ENCODE peak calls at places on chromosomes 5 and 9, in five cellular contexts. E, R, C, D and P are unnamed samples.

GRCh38 chr5:112005533-112005926 is 248.5 kb upstream of the NREP start:
- DNase-seq in D (no peak), E (no peak), C (no peak), R (no peak), P (peak)

GRCh38 chr5:90477073-90477472 is 2.4 kb downstream of the POLR3G start:
- DNase-seq in D (no peak), E (no peak), C (no peak), R (no peak), P (peak)

GRCh38 chr9:98971168-98971914 is 27.6 kb downstream of the COL15A1 start:
- DNase-seq in C (peak), R (no peak), E (peak), D (no peak), P (peak)

GRCh38 chr5:162128117-162128516 is 60.5 kb downstream of the GABRG2 start:
- DNase-seq in R (no peak), D (no peak), C (no peak), E (no peak), P (no peak)

GRCh38 chr5:86463339-86463738 is 154.4 kb upstream of the COX7C start:
- DNase-seq in E (no peak), D (no peak), C (no peak), R (no peak), P (no peak)

GRCh38 chr9:81849631-81850259 is 78.5 kb upstream of the SPATA31D4 start:
- DNase-seq in E (no peak), C (no peak), D (no peak), R (no peak), P (no peak)

GRCh38 chr5:141942185-141942857 is 15.7 kb downstream of the PCDH12 start:
- DNase-seq in R (no peak), D (no peak), C (no peak), E (no peak), P (no peak)

GRCh38 chr9:134375430-134376385 is 49.5 kb downstream of the RXRA start:
- DNase-seq in E (no peak), R (no peak), C (no peak), D (no peak), P (peak)

GRCh38 chr5:171494452-171495121 is 75.1 kb downstream of the FGF18 start:
- DNase-seq in D (no peak), R (no peak), C (no peak), E (peak), P (peak)

GRCh38 chr9:134829356-134829937 is 51.2 kb upstream of the FCN2 start:
- DNase-seq in E (no peak), C (no peak), R (no peak), D (no peak), P (no peak)

GRCh38 chr5:55303238-55303690 is 4.2 kb downstream of the DHX29 start:
- DNase-seq in R (no peak), E (no peak), C (no peak), D (no peak), P (peak)

GRCh38 chr9:125397736-125398135 is 136.1 kb downstream of the GAPVD1 start:
- DNase-seq in D (no peak), E (no peak), R (no peak), C (no peak), P (no peak)

GRCh38 chr9:111158375-111158774 is 120.1 kb upstream of the LPAR1 start:
- DNase-seq in C (no peak), E (peak), R (no peak), D (no peak), P (peak)

GRCh38 chr5:157976429-157976828 is 117.5 kb upstream of the CLINT1 start:
- DNase-seq in C (no peak), R (no peak), D (no peak), E (no peak), P (no peak)

GRCh38 chr5:93579561-93580386 is 1.2 kb downstream of the NR2F1-AS1 start:
- DNase-seq in E (no peak), D (no peak), R (no peak), C (no peak), P (peak)

GRCh38 chr5:138900281-138900965 is 25.3 kb upstream of the LRRTM2 start:
- DNase-seq in R (no peak), C (no peak), E (no peak), D (no peak), P (peak)

GRCh38 chr9:88319936-88320747 is 68.1 kb upstream of the SPIN1 start:
- DNase-seq in R (no peak), D (no peak), C (no peak), E (no peak), P (no peak)

DNA sequence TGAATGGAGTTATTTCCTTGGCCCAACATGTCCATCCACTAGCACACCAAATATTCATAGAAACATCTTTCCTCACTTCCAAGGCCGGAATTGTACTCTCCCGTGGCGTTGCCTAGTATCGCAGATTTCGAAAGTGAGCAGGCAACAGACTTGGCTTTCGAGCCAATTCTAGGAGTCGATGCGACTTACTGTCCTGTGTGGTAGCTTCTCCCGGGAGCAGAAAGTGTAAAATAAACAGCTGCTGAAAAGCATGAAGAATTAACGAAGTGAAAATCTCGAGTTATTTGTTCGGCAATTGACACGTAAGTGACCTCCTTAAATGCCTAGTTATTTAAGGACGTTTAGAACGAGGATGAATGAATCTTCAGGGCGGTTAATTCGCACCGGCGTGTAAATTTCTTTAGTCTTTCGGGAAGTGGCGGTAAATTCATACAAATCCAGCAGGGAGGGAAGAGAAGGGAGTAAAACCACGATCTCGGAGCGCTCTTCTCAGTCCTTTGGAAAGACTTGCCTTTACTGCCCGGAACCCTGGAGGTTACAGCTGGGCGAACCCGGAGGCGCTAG is 414 bp upstream of the PCSK5 start:
- DNase-seq in R (peak), D (no peak), E (no peak), C (no peak), P (no peak)
- H3K4me3 ChIP-seq in R (peak), D (peak), E (peak), C (peak), P (peak)

GRCh38 chr5:67211926-67212325 is 15.3 kb upstream of the CD180 start:
- DNase-seq in D (no peak), R (no peak), C (no peak), E (no peak), P (peak)

GRCh38 chr5:67215592-67216471 is 19.2 kb upstream of the CD180 start:
- DNase-seq in C (peak), E (no peak), D (peak), R (peak), P (no peak)

GRCh38 chr5:67214036-67214435 is 17.4 kb upstream of the CD180 start:
- DNase-seq in C (no peak), R (no peak), E (no peak), D (no peak), P (peak)

GRCh38 chr5:67209141-67209771 is 12.7 kb upstream of the CD180 start:
- DNase-seq in C (peak), R (peak), D (peak), E (peak), P (peak)

DNA sequence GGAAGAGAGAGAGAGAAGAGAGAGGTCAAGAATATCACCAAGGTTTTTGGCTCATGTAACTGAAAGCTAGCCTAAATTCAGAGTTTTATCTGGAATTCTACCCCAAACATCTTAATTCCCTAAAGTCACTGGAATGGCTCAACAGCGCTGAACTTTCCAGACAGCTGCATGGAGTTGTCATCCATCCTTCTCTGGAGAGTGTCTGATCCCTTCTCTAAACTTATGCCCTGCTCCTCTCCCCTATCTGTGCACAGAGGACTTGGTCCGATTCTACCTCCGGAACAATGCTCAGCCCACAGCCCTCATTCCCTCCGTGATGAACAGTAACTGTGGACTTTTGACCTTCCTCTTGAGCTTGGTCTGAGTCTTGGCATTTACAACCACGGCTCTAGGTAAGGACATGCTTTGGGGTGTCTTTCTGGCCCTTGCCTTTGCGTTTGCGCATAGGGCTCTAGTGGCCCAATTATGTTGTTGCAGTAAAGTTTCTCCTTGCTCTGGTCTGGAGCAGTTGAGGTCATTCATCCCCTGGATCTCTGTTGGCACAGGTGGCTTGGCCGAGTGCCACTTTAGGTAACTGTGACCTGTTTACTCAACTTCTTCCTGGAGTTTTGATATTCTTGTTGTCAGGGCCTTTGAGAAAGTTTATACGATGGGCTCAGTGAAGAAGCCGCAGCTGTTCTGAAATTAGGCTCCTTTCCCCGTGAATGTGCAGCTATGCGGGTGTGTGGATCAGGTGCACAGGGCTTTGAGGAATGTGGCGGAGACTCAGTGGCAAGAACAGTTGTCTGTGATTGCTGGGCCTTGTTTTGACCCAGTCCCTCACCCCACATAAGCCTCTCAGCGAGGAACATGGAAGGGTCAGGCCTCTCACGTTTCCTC is 18.4 kb upstream of the CD180 start:
- DNase-seq in D (no peak), E (no peak), R (peak), C (no peak), P (no peak)
- H3K4me3 ChIP-seq in D (peak), E (no peak), R (no peak), C (no peak), P (no peak)

GRCh38 chr9:127809562-127810377 is 7.1 kb downstream of the FPGS start:
- DNase-seq in C (no peak), R (peak), D (no peak), E (no peak), P (no peak)
- H3K4me3 ChIP-seq in C (no peak), R (no peak), D (no peak), E (no peak), P (no peak)

DNA sequence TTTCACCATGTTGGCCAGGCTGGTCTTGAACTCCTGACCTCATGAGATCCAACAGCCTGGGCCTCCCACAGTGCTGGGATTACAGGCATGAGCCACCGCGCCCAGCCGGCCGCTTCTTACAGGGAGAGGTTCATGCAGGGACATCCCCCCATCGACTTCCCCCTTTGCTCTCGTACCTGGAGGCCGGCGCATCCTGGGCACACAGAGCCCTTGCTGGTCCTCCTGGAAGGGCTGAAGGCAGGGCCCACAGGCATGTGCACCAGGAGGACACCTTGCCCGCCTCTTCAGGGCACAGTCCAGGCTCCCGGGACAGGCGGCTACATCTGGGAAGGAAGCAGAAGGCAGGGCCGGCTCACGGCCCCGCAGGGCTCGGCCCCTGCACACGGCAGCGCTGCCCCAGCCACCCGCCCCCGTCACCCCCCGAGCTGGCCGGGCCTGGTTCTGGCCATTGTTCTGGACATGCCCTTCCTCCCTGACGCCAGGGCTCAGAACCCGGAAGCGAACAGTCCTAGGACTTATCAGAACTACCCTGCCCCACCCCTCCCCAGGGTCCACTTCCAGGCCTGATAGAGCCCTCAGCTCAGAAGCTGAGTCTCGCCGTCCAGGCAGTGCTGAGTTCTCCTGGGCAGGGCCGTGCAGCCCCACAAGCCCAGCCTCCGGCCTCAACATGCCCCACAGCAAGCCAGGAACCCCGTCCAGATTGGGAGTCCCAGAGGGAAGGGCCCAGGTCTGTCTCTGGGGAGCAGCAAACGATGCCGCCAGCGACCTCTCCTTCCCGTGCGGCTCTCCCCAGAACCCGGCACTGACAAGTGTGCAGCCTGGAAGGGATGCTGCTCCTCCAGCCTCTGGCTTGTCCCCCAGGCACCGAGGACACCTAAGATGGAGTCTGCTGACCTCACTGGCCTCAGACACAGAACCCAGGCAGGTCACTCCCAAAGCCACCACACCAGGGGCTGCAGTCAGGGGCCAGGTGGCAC is 2.9 kb downstream of the NPDC1 start:
- DNase-seq in E (no peak), D (no peak), C (no peak), R (peak), P (no peak)
- H3K4me3 ChIP-seq in E (peak), D (no peak), C (peak), R (peak), P (no peak)

GRCh38 chr5:143398053-143398355 is 5.5 kb downstream of the NR3C1 start:
- DNase-seq in D (no peak), R (no peak), E (no peak), C (no peak), P (peak)
- H3K4me3 ChIP-seq in D (peak), R (peak), E (peak), C (peak), P (no peak)

GRCh38 chr5:60356716-60357115 is 343.2 kb downstream of the DEPDC1B start:
- DNase-seq in R (no peak), E (no peak), D (no peak), C (no peak), P (no peak)
- H3K4me3 ChIP-seq in R (no peak), E (no peak), D (no peak), C (no peak), P (no peak)